ENCODE peak calls at places on chromosomes 3 and 15, in four cellular contexts. F is AG09309, X is B cell, Z is nephron progenitor cell. A is an unnamed sample.

GRCh38 chr15:32029862-32030781 is at the start of gene CHRNA7:
- DNase-seq in F (no peak), X (no peak), Z (peak; percentile 81), A (peak; percentile 59)

GRCh38 chr15:62895139-62895866 is 147.2 kb upstream of the TPM1 start:
- DNase-seq in X (no peak), Z (no peak), F (no peak), A (no peak)

GRCh38 chr3:107643038-107643883 is 120.5 kb downstream of the BBX start:
- DNase-seq in F (no peak), X (no peak), Z (no peak), A (no peak)

GRCh38 chr3:3600665-3601340 is 198.4 kb upstream of the LRRN1 start:
- DNase-seq in X (no peak), F (no peak), Z (no peak), A (no peak)

GRCh38 chr3:171982829-171983228 is 56.5 kb upstream of the FNDC3B start:
- DNase-seq in F (no peak), X (no peak), Z (no peak), A (no peak)

GRCh38 chr3:42979044-42979962 is at the start of gene GASK1A:
- DNase-seq in Z (peak; percentile 74), F (no peak), X (no peak), A (peak; percentile 34)

GRCh38 chr3:107767897-107768605 is 245.3 kb downstream of the BBX start:
- DNase-seq in Z (no peak), F (no peak), X (no peak), A (no peak)

GRCh38 chr3:80227216-80227615 is 459.4 kb upstream of the ROBO1 start:
- DNase-seq in F (no peak), Z (no peak), X (no peak), A (no peak)

GRCh38 chr15:31316135-31316795 is 10.4 kb upstream of the KLF13 start:
- DNase-seq in X (no peak), Z (no peak), F (no peak), A (no peak)

GRCh38 chr3:13745636-13746035 is 134.2 kb downstream of the WNT7A start:
- DNase-seq in X (no peak), Z (no peak), F (no peak), A (no peak)

GRCh38 chr15:69468241-69469121 is 15.9 kb downstream of the RPLP1 start:
- DNase-seq in Z (no peak), F (no peak), X (no peak), A (peak; percentile 56)

GRCh38 chr3:136545664-136546266 is 206.4 kb downstream of the STAG1 start:
- DNase-seq in X (no peak), Z (no peak), F (no peak), A (no peak)

GRCh38 chr3:62493116-62493801 is 119.9 kb upstream of the FEZF2 start:
- DNase-seq in Z (no peak), F (no peak), X (no peak), A (no peak)
- TF ChIP-seq CTCF in Z (peak; percentile 27), F (peak; percentile 8), X (no peak), A (no peak)

GRCh38 chr15:98803228-98804056 is 155.1 kb downstream of the IGF1R start:
- DNase-seq in Z (no peak), F (no peak), X (no peak), A (no peak)
- TF ChIP-seq CTCF in Z (no peak), F (no peak), X (no peak), A (no peak)

DNA sequence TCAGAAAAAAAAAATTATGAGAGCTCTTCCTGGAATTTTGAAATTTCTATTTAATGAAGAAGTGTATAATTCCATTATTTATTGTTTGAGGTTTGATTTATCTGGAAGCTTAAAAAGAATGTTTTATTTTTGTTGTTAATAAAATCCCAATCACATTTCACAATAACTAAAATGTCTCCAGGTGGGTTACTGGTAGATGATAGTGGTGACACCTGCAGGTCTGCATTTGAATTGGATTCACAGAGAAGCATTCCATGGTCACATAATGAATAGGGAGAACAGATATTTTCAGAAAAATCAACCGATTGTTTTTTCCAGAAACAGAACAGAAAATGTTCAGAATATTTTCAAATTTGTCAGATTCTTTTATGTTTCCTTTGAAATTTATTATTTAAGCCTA is 48.3 kb downstream of the ASB7 start:
- DNase-seq in F (no peak), X (no peak), Z (no peak), A (no peak)
- TF ChIP-seq CTCF in F (peak; percentile 13), X (no peak), Z (no peak), A (no peak)

GRCh38 chr3:132351222-132351806 is 34.1 kb downstream of the ACP3 start:
- DNase-seq in Z (no peak), X (no peak), F (no peak), A (no peak)

GRCh38 chr3:132356568-132356967 is 39.4 kb downstream of the ACP3 start:
- DNase-seq in X (no peak), F (no peak), Z (no peak), A (no peak)

GRCh38 chr3:132350814-132351213 is 33.6 kb downstream of the ACP3 start:
- DNase-seq in X (no peak), Z (no peak), F (no peak), A (no peak)

GRCh38 chr3:132354916-132355702 is 37.9 kb downstream of the ACP3 start:
- DNase-seq in F (no peak), Z (no peak), X (no peak), A (no peak)

GRCh38 chr3:132352556-132353143 is 35.4 kb downstream of the ACP3 start:
- DNase-seq in F (peak; percentile 51), Z (peak; percentile 75), X (peak; percentile 53), A (peak; percentile 57)
- TF ChIP-seq CTCF in F (peak; percentile 86), Z (peak; percentile 89), X (peak; percentile 98), A (peak; percentile 88)

GRCh38 chr3:52820741-52821140 is 9.7 kb downstream of the ITIH4 start:
- DNase-seq in F (no peak), Z (peak; percentile 52), X (peak; percentile 65), A (peak; percentile 75)
- TF ChIP-seq CTCF in F (peak; percentile 64), Z (peak; percentile 69), X (peak; percentile 62), A (peak; percentile 49)

GRCh38 chr3:168053115-168053514 is 42.6 kb downstream of the GOLIM4 start:
- DNase-seq in X (no peak), Z (no peak), F (no peak), A (no peak)
- TF ChIP-seq CTCF in X (no peak), Z (no peak), F (peak; percentile 21), A (peak; percentile 27)

GRCh38 chr3:71548995-71549394 is 34.5 kb downstream of the FOXP1 start:
- DNase-seq in Z (no peak), X (no peak), F (no peak), A (no peak)

GRCh38 chr3:71545330-71545729 is 38.2 kb downstream of the FOXP1 start:
- DNase-seq in Z (no peak), X (no peak), F (no peak), A (no peak)

GRCh38 chr3:71547254-71548198 is 36.0 kb downstream of the FOXP1 start:
- DNase-seq in F (no peak), Z (no peak), X (no peak), A (no peak)

GRCh38 chr3:71549948-71550347 is 33.6 kb downstream of the FOXP1 start:
- DNase-seq in F (no peak), Z (no peak), X (no peak), A (no peak)

GRCh38 chr3:71546781-71547180 is 36.7 kb downstream of the FOXP1 start:
- DNase-seq in F (no peak), X (no peak), Z (no peak), A (no peak)
- TF ChIP-seq CTCF in F (no peak), X (no peak), Z (no peak), A (no peak)

GRCh38 chr15:36544518-36545383 is 34.7 kb upstream of the CDIN1 start:
- DNase-seq in F (no peak), X (no peak), Z (no peak), A (no peak)

GRCh38 chr15:36550650-36551049 is 28.8 kb upstream of the CDIN1 start:
- DNase-seq in X (no peak), Z (no peak), F (no peak), A (no peak)

GRCh38 chr15:36545451-36545992 is 33.9 kb upstream of the CDIN1 start:
- DNase-seq in F (no peak), Z (no peak), X (no peak), A (no peak)
- TF ChIP-seq CTCF in F (no peak), Z (no peak), X (no peak), A (no peak)

DNA sequence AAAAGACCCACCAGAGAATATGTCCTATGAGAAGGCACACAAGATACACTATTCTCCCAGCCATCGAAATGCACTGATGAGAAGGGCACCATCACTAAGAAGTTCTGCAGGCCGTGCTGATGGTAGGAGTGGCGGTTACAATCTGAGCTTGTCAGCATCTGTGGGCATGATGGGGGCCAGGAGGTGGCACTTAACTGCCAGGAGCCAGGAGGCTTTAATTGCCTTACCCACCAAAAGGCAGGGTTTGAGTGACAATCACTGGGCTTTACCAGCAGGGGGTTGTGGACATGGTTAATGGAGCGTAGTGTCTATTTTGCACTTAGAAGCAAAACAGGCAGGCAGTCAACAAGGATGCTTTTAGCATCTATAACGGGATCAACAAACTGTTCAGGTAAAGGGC is 16.0 kb upstream of the SQOR start:
- DNase-seq in X (no peak), Z (peak; percentile 6), F (no peak), A (no peak)
- TF ChIP-seq CTCF in X (peak; percentile 13), Z (no peak), F (no peak), A (no peak)